ENCODE peak calls at places on chromosomes 7 and 10, in seven cellular contexts. W is SK-N-SH, P is H1, L is HepG2, G is HCT116, A is K562, Q is GM12878. V is an unnamed sample.

GRCh38 chr10:122525788-122526187 is 34.8 kb upstream of the DMBT1 start:
- DNase-seq in W (no peak), P (no peak), L (peak), G (peak), A (peak), Q (no peak), V (no peak)

GRCh38 chr7:73433924-73434700 is 534 bp downstream of the FZD9 start:
- DNase-seq in W (no peak), P (peak), L (no peak), G (no peak), A (peak), Q (no peak), V (no peak)

GRCh38 chr10:48300556-48300955 is 5.9 kb upstream of the MAPK8 start:
- DNase-seq in W (no peak), P (no peak), L (no peak), G (no peak), A (no peak), Q (no peak), V (no peak)

GRCh38 chr7:121753965-121754364 is 119.0 kb upstream of the PTPRZ1 start:
- DNase-seq in W (no peak), P (no peak), L (no peak), G (no peak), A (no peak), Q (no peak), V (no peak)

GRCh38 chr10:46226900-46227558 is 59.8 kb upstream of the ANTXRL start:
- DNase-seq in W (no peak), P (peak), L (no peak), G (no peak), A (no peak), Q (no peak), V (no peak)

GRCh38 chr7:128010392-128011078 is 20.7 kb downstream of the LRRC4 start:
- DNase-seq in W (no peak), P (no peak), L (no peak), G (no peak), A (peak), Q (no peak), V (no peak)

GRCh38 chr7:150898475-150899011 is 46.2 kb downstream of the AOC1 start:
- DNase-seq in W (peak), P (peak), L (peak), G (peak), A (peak), Q (no peak), V (peak)

GRCh38 chr7:36625247-36625646 is 99.0 kb downstream of the AOAH start:
- DNase-seq in W (no peak), P (no peak), L (no peak), G (no peak), A (no peak), Q (no peak), V (no peak)

GRCh38 chr10:120584786-120585185 is 127.8 kb downstream of the PLPP4 start:
- DNase-seq in W (no peak), P (no peak), L (no peak), G (no peak), A (no peak), Q (no peak), V (no peak)

GRCh38 chr7:25460426-25460825 is 232.1 kb upstream of the NPVF start:
- DNase-seq in W (no peak), P (no peak), L (no peak), G (no peak), A (no peak), Q (no peak), V (no peak)

GRCh38 chr7:92953657-92954056 is 117.3 kb upstream of the CDK6 start:
- DNase-seq in W (no peak), P (no peak), L (no peak), G (no peak), A (peak), Q (no peak), V (no peak)

GRCh38 chr7:70393956-70394355 is 738.0 kb upstream of the GALNT17 start:
- DNase-seq in W (no peak), P (no peak), L (no peak), G (no peak), A (no peak), Q (no peak), V (no peak)

DNA sequence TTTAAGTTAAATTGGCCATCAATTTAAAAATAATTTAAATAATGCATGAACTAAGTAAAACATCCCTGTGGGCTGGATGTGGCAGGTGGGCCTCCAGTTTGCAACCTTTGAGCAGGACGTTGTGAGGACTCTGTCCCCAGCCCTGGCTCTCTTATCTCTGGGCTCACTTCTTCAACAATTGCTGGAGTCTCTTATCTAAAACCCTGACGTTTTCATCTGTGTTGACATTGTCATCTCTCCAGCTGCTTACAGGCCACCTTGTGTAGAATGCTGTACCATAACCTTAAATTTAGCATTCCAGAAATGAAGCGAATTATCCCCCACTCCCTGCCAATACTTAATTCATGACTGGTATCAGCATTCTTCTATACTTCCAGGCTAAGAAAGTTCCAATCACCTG is 3.2 kb upstream of the KIF5B start:
- DNase-seq in W (no peak), P (no peak), L (peak), G (no peak), A (peak), Q (no peak), V (no peak)
- TF ChIP-seq JUND in W (no peak), P (no peak), L (no peak), G (no peak), A (peak), Q (no peak), V (no peak)

GRCh38 chr7:2459674-2460073 is 16.5 kb downstream of the GRIFIN start:
- DNase-seq in W (no peak), P (no peak), L (no peak), G (no peak), A (no peak), Q (no peak), V (no peak)

GRCh38 chr7:2460188-2460587 is 16.0 kb downstream of the GRIFIN start:
- DNase-seq in W (no peak), P (no peak), L (no peak), G (no peak), A (no peak), Q (no peak), V (no peak)

GRCh38 chr7:2461268-2462026 is 14.8 kb downstream of the GRIFIN start:
- DNase-seq in W (peak), P (no peak), L (no peak), G (no peak), A (no peak), Q (no peak), V (no peak)

GRCh38 chr7:2460641-2461040 is 15.6 kb downstream of the GRIFIN start:
- DNase-seq in W (no peak), P (no peak), L (no peak), G (no peak), A (no peak), Q (no peak), V (no peak)

DNA sequence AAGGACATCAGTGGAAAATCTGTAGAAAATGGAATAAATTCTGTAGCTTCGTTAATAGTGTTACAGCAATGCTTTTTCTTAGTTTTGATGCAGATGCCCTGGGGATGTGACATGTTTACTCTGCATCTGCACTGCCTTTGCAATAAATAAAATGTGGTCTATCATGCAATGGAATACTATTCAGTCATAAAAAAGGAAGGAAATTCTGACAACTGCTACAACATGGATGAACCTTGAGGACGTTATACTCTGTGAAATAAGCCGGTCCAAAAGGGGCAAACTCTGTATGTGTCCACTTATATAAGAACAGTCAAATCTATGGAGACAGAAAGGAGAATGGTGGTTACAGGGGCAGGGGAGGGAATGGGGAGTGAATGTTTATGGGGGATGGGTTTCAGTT is 13.5 kb downstream of the GRIFIN start:
- DNase-seq in W (no peak), P (no peak), L (no peak), G (no peak), A (no peak), Q (no peak), V (no peak)
- TF ChIP-seq JUND in W (no peak), P (no peak), L (no peak), G (no peak), A (no peak), Q (no peak), V (no peak)

DNA sequence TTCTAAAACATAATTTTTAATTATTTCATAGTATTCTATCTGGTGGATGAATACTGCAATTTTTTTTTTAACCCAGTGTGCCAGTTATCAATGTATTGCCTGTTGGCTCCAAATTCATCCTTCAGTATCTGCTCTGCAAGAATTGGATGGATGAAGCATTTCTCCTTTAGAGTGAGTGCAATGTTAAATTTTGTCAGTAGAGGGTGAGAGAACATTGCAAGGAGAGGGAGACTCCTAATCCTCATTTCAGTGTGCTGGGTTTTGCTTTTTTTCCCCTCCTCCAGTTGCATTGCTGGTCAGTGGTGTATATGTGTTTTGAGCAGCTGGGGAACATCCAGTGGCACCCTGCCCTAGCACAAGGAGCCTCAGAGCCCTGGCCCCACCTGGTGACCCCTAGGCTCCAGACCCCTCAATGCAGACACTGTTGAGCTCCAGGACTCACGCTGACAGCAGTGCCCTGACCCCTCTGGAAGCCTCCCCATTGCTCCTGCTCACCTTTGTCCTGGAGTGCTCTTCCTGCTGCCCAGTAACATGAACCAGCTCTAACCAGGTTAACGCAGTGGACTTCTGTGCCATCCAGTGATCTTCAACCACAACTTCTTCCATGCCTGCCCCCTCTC is 199.4 kb downstream of the USP6NL start:
- DNase-seq in W (no peak), P (no peak), L (no peak), G (no peak), A (peak), Q (no peak), V (no peak)
- TF ChIP-seq JUND in W (no peak), P (no peak), L (no peak), G (no peak), A (no peak), Q (no peak), V (no peak)

GRCh38 chr10:14838582-14839304 is 637 bp downstream of the HSPA14 start:
- DNase-seq in W (peak), P (peak), L (peak), G (no peak), A (peak), Q (no peak), V (no peak)
- TF ChIP-seq JUND in W (no peak), P (no peak), L (peak), G (no peak), A (no peak), Q (no peak), V (no peak)

GRCh38 chr7:23530901-23531793 is 634 bp downstream of the TRA2A start:
- DNase-seq in W (peak), P (peak), L (peak), G (no peak), A (peak), Q (no peak), V (peak)

GRCh38 chr7:23533160-23533559 is 1.4 kb upstream of the TRA2A start:
- DNase-seq in W (no peak), P (no peak), L (no peak), G (no peak), A (no peak), Q (no peak), V (no peak)

GRCh38 chr7:23529262-23529859 is 2.4 kb downstream of the TRA2A start:
- DNase-seq in W (no peak), P (no peak), L (no peak), G (no peak), A (peak), Q (no peak), V (no peak)

GRCh38 chr7:23531794-23532489 is at the start of gene TRA2A:
- DNase-seq in W (peak), P (peak), L (peak), G (peak), A (peak), Q (peak), V (peak)

GRCh38 chr7:23530355-23530754 is 1.4 kb downstream of the TRA2A start:
- DNase-seq in W (peak), P (no peak), L (peak), G (no peak), A (peak), Q (no peak), V (peak)
- TF ChIP-seq JUND in W (no peak), P (no peak), L (no peak), G (no peak), A (no peak), Q (no peak), V (no peak)

DNA sequence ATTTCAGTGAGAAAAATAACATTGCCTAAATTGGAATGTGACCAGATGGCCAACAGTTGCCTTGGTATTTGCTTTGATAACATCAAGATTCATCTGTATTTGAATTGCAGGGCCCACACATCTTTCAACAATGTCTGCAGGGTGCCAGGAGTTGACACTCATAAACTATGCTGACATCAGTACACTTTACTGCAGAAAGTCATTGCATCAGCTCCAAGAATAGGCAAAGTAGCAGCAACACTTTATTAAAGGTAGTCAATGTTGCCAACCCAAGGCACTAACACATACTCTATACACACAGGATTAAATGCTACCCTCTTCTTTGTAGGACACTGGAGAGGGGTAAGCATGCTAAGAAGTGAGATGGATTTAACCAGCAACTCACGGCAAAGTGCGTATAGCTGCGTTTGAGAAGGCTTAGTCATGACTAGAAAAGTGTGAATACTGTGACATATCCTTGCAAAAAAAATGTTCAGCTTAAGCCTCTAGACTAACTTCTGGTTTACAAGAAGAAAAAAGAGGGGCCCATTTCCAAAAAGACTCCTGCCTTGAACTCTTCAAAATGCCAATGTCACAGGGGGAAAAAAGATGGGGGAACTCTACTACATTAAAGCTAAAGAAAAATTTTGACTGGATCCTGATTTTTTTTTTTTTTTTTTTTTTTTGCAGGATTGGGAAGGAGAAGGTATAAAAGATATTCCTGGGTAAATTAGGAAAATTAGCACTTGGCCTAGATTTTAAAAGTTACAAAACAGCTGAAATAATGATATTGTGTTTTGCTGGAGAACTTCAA is 2.2 kb downstream of the BBIP1 start:
- DNase-seq in W (no peak), P (no peak), L (no peak), G (no peak), A (no peak), Q (no peak), V (peak)
- TF ChIP-seq JUND in W (peak), P (no peak), L (no peak), G (no peak), A (no peak), Q (no peak), V (peak)

GRCh38 chr10:101828734-101829551 is 10.7 kb upstream of the OGA start:
- DNase-seq in W (no peak), P (no peak), L (no peak), G (no peak), A (no peak), Q (no peak), V (no peak)
- TF ChIP-seq JUND in W (no peak), P (no peak), L (no peak), G (no peak), A (no peak), Q (no peak), V (no peak)

V was measured in T47D.